ENCODE peak calls at places on chromosomes 12 and 14, in seven cellular contexts. Z is lung, T is pancreas, C is cardiac muscle cell, R is OCI-LY7, M is lower lobe of right lung, P is ovary. O is an unnamed sample.
A peak's percentile ranks its signal among the peaks of the same experiment; 100 is the strongest.

GRCh38 chr12:124750787-124751471 is 112.7 kb downstream of the SCARB1 start:
- DNase-seq in Z (no peak), T (no peak), M (no peak), P (no peak), C (peak; percentile 65), R (peak; percentile 30), O (no peak)

GRCh38 chr14:34507459-34507858 is 32.0 kb downstream of the EAPP start:
- DNase-seq in R (no peak), Z (no peak), C (no peak), P (no peak), T (no peak), M (no peak), O (peak; percentile 32)

GRCh38 chr12:63056649-63057048 is 94.4 kb downstream of the AVPR1A start:
- DNase-seq in P (no peak), C (no peak), T (no peak), M (no peak), Z (no peak), R (no peak), O (no peak)

GRCh38 chr12:110176745-110177144 is 52.6 kb downstream of the IFT81 start:
- DNase-seq in M (no peak), T (no peak), R (no peak), C (no peak), P (no peak), Z (no peak), O (peak; percentile 46)

GRCh38 chr14:104240426-104241157 is 102.2 kb downstream of the KIF26A start:
- DNase-seq in R (peak; percentile 94), C (peak; percentile 31), T (peak; percentile 25), P (no peak), M (peak; percentile 20), Z (no peak), O (no peak)

GRCh38 chr12:119601877-119602536 is 8.4 kb downstream of the TMEM233 start:
- DNase-seq in C (no peak), M (no peak), P (no peak), T (no peak), Z (no peak), R (no peak), O (no peak)

GRCh38 chr12:122886851-122887816 is 8.8 kb downstream of the VPS37B start:
- DNase-seq in P (no peak), C (no peak), R (peak; percentile 90), M (no peak), Z (no peak), T (no peak), O (peak; percentile 97)

GRCh38 chr14:80216818-80217217 is 5.5 kb upstream of the DIO2 start:
- DNase-seq in Z (no peak), M (no peak), P (no peak), T (no peak), R (no peak), C (no peak), O (peak; percentile 34)

GRCh38 chr14:34301107-34301734 is 160.8 kb downstream of the SPTSSA start:
- DNase-seq in Z (no peak), R (peak; percentile 42), M (no peak), P (no peak), C (peak; percentile 55), T (no peak), O (peak; percentile 78)

GRCh38 chr14:103905861-103906456 is 22.3 kb upstream of the TDRD9 start:
- DNase-seq in P (no peak), Z (no peak), C (no peak), T (peak; percentile 28), M (peak; percentile 36), R (no peak), O (no peak)

GRCh38 chr12:89678225-89678624 is 30.4 kb downstream of the ATP2B1 start:
- DNase-seq in Z (no peak), P (no peak), T (no peak), C (no peak), M (no peak), R (no peak), O (peak; percentile 33)

GRCh38 chr12:70724444-70724843 is 87.2 kb upstream of the PTPRB start:
- DNase-seq in Z (no peak), C (peak; percentile 14), M (no peak), R (peak; percentile 19), T (no peak), P (no peak), O (peak; percentile 38)

GRCh38 chr14:61460853-61461611 is 139.7 kb downstream of the PRKCH start:
- DNase-seq in R (no peak), P (no peak), M (no peak), T (no peak), Z (no peak), C (peak; percentile 54), O (peak; percentile 82)

GRCh38 chr14:91155626-91156089 is 41.8 kb downstream of the DGLUCY start:
- DNase-seq in R (no peak), P (no peak), M (no peak), C (no peak), Z (no peak), T (no peak), O (no peak)

GRCh38 chr12:15435597-15435996 is 113.3 kb downstream of the PTPRO start:
- DNase-seq in M (no peak), R (no peak), T (no peak), C (peak; percentile 27), Z (no peak), P (no peak), O (no peak)

GRCh38 chr12:98896938-98897337 is 251.8 kb downstream of the APAF1 start:
- DNase-seq in R (no peak), C (peak; percentile 65), T (no peak), M (no peak), Z (no peak), P (no peak), O (no peak)

DNA sequence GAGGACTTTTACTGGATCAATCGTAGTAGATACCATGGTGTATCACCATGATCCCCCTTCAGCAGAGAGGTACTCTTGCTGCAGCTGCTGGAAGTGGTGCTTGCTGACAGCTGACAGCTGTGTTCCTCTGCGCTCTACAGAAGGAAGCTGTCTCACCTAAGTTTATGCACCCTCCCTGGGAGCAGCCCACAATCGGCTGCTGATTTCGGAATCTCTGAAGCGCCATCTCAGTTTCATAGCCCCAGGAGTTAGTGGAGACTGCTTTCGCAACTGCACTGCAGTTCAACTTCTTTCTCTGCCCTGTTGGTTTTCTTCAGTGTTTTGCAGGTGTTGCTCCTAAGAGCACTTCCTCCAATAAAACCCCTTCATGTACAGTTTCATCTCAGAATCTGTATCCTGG is 237.9 kb downstream of the PAWR start:
- DNase-seq in M (no peak), C (no peak), T (no peak), Z (no peak), P (no peak), R (no peak), O (peak; percentile 8)
- H3K27ac ChIP-seq in M (no peak overlapping the region), C (no peak overlapping the region), T (no peak overlapping the region), Z (no peak overlapping the region), P (no peak overlapping the region), R (no peak overlapping the region), O (peak overlapping the region; percentile 86)

GRCh38 chr12:25957898-25958253 is 606 bp upstream of the RASSF8 start:
- DNase-seq in R (no peak), M (no peak), Z (no peak), T (no peak), P (peak; percentile 38), C (no peak), O (peak; percentile 88)

GRCh38 chr12:25960176-25960575 is 1.7 kb downstream of the RASSF8 start:
- DNase-seq in P (peak; percentile 39), T (no peak), M (no peak), Z (no peak), R (no peak), C (peak; percentile 35), O (peak; percentile 76)

GRCh38 chr12:25960926-25961325 is 2.4 kb downstream of the RASSF8 start:
- DNase-seq in M (no peak), P (no peak), T (no peak), R (no peak), C (no peak), Z (no peak), O (no peak)

GRCh38 chr12:25958254-25959068 is at the start of gene RASSF8:
- DNase-seq in P (peak; percentile 87), R (no peak), M (peak; percentile 79), C (peak; percentile 93), T (peak; percentile 86), Z (peak; percentile 62), O (peak; percentile 90)

DNA sequence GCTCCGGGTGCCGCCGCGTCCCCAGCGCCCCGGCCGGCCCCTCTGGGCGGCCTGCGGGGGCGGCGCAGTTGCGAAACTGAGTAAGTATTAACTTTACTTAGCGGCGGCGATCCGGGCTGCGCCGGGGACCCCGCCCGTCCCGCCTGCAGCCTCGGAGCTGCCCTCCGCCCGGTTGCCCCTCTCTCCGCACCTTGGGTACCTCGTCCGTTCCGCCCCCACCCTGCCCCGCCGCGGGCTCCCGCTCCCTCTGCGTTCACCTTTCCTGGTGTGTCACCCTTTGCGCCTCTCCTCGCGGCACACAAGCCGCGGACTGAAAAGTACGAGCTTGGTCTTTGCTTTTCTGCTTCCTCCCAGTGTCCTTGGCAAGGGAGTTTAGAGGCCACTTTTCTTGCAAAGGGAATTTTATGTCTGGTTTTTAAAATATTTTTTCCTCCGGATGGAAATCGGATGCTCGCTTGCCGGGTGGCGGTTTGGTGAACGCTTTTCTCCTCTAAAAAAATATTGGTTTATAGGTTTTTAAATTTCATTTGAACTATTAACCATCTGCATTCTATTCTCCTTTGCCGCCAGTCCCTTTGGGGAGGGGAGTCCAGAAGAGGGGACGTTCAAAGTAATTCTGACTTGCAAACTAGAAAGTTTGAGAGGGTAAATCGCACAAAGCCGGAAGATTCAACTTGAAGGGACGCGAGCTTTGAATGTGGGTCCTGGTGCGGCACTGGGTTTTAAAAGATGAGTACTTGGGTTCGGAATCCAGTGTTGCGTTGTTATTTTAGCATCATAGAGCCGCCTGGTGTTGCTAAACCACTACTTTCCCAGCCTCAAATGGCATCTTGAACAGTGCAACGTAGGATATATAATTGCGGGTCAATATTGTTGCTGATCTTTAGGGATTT is 833 bp downstream of the RASSF8 start:
- DNase-seq in R (no peak), C (peak; percentile 40), P (peak; percentile 71), Z (peak; percentile 46), M (peak; percentile 64), T (peak; percentile 80), O (peak; percentile 77)
- H3K4me1 ChIP-seq in R (no peaks in the 10 kb centered on the region), C (peaks cover 17% of the 10 kb centered on the region), P (peaks cover 8% of the 10 kb centered on the region), Z (peaks cover 14% of the 10 kb centered on the region), M (peaks cover 29% of the 10 kb centered on the region), T (no peaks in the 10 kb centered on the region), O (peaks cover 26% of the 10 kb centered on the region)

GRCh38 chr12:31324116-31324844 is 1.7 kb downstream of the SINHCAF start:
- DNase-seq in T (peak; percentile 91), M (peak; percentile 85), P (no peak), Z (peak; percentile 76), R (peak; percentile 82), C (peak; percentile 84), O (peak; percentile 65)
- TF ChIP-seq CTCF in T (no peak), M (peak; percentile 11), P (no peak), Z (no peak), R (peak; percentile 33), C (no peak), O (no peak)

DNA sequence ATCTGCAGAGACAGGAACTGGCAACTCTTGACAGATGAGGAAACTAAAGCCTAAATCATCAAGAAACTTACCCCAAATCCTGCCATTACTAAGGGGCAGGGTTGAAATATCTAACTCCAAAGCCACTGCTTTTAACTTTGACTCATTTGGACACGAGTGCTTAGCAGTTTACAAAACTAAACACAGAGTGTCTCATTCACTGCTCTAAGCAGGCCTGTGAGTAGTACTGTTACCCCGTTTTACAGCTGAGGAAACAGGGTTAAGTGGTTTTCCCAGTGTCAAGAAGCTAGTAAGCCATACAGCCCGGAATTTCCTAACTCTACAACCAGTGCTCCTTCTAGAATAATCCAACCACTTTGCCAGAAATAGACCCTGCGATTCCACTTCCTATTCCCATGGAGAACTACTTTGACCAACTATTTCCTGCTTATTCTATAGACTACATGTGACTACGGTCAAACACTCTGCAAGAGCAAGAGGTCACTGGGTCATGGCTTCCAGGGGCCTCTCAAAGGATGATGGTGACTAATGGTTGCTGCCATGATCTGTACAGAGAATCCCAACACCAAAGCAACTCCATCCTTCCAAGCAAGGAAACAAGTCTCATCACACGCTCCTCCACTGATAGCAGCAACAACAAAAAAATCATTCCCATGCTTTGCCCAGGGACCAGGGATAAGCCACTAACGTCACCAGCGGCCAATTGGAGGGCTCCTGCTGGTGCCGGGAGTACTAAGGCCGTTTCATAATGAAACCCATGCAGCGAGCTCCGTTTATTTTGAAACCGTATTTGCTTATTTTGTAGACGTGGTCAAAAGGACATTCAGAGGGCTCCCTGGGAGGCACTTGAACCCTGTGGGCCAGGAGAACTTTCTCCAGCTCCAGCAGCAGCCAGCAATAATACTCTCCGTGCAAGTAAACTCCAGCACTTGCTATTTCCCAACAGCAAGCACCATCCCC is 56.3 kb downstream of the NUAK1 start:
- DNase-seq in T (no peak), R (no peak), Z (no peak), M (no peak), P (no peak), C (no peak), O (no peak)
- H3K27ac ChIP-seq in T (no peak overlapping the region), R (no peak overlapping the region), Z (no peak overlapping the region), M (no peak overlapping the region), P (no peak overlapping the region), C (no peak overlapping the region), O (no peak overlapping the region)